ENCODE peak calls at places on chromosomes 16 and 17, in five cellular contexts. I, J, C, Z and A are unnamed samples.

GRCh38 chr17:74457146-74457819 is 9.2 kb upstream of the CD300A start:
- DNase-seq in I (no peak), J (no peak), C (peak), Z (peak), A (peak)

GRCh38 chr17:38451030-38451839 is 23.0 kb downstream of the ARHGAP23 start:
- DNase-seq in I (no peak), J (peak), C (no peak), Z (peak), A (no peak)

GRCh38 chr16:69526831-69527655 is 38.7 kb upstream of the NFAT5 start:
- DNase-seq in I (no peak), J (no peak), C (no peak), Z (no peak), A (no peak)

GRCh38 chr16:66150691-66151090 is 215.8 kb upstream of the CDH5 start:
- DNase-seq in I (no peak), J (no peak), C (no peak), Z (no peak), A (no peak)

GRCh38 chr17:30521766-30522165 is 44.6 kb downstream of the GOSR1 start:
- DNase-seq in I (no peak), J (no peak), C (no peak), Z (no peak), A (no peak)

GRCh38 chr17:62678214-62678919 is 50.9 kb downstream of the MRC2 start:
- DNase-seq in I (no peak), J (no peak), C (no peak), Z (no peak), A (no peak)

GRCh38 chr16:72384651-72385050 is 212.7 kb upstream of the PMFBP1 start:
- DNase-seq in I (no peak), J (no peak), C (no peak), Z (no peak), A (no peak)

GRCh38 chr17:83155128-83156081 is 76.0 kb downstream of the METRNL start:
- DNase-seq in I (no peak), J (no peak), C (no peak), Z (peak), A (no peak)

GRCh38 chr17:30375661-30376060 is 3.1 kb upstream of the CPD start:
- DNase-seq in I (no peak), J (no peak), C (no peak), Z (no peak), A (no peak)

GRCh38 chr16:88999457-89000206 is 22.6 kb upstream of the CBFA2T3 start:
- DNase-seq in I (no peak), J (no peak), C (no peak), Z (no peak), A (no peak)

GRCh38 chr16:70789231-70789926 is 11.6 kb downstream of the VAC14 start:
- DNase-seq in I (no peak), J (no peak), C (peak), Z (no peak), A (no peak)

GRCh38 chr16:69120096-69120664 is 12.2 kb downstream of the CHTF8 start:
- DNase-seq in I (no peak), J (no peak), C (no peak), Z (no peak), A (no peak)

GRCh38 chr17:56291226-56291805 is 138.0 kb downstream of the ANKFN1 start:
- DNase-seq in I (no peak), J (no peak), C (no peak), Z (peak), A (no peak)

GRCh38 chr17:10668771-10669170 is 11.7 kb upstream of the MYH3 start:
- DNase-seq in I (no peak), J (no peak), C (no peak), Z (peak), A (no peak)

GRCh38 chr16:6081320-6081976 is 983.9 kb upstream of the EEF2KMT start:
- DNase-seq in I (peak), J (peak), C (no peak), Z (no peak), A (no peak)

GRCh38 chr16:67460168-67460567 is 20.8 kb downstream of the ATP6V0D1 start:
- DNase-seq in I (no peak), J (no peak), C (no peak), Z (no peak), A (no peak)

GRCh38 chr16:67458121-67458641 is 22.8 kb downstream of the ATP6V0D1 start:
- DNase-seq in I (no peak), J (no peak), C (no peak), Z (no peak), A (no peak)

GRCh38 chr16:67459858-67460144 is 21.2 kb downstream of the ATP6V0D1 start:
- DNase-seq in I (no peak), J (no peak), C (no peak), Z (no peak), A (no peak)

GRCh38 chr16:67457611-67458010 is 23.3 kb downstream of the ATP6V0D1 start:
- DNase-seq in I (no peak), J (no peak), C (no peak), Z (no peak), A (no peak)

DNA sequence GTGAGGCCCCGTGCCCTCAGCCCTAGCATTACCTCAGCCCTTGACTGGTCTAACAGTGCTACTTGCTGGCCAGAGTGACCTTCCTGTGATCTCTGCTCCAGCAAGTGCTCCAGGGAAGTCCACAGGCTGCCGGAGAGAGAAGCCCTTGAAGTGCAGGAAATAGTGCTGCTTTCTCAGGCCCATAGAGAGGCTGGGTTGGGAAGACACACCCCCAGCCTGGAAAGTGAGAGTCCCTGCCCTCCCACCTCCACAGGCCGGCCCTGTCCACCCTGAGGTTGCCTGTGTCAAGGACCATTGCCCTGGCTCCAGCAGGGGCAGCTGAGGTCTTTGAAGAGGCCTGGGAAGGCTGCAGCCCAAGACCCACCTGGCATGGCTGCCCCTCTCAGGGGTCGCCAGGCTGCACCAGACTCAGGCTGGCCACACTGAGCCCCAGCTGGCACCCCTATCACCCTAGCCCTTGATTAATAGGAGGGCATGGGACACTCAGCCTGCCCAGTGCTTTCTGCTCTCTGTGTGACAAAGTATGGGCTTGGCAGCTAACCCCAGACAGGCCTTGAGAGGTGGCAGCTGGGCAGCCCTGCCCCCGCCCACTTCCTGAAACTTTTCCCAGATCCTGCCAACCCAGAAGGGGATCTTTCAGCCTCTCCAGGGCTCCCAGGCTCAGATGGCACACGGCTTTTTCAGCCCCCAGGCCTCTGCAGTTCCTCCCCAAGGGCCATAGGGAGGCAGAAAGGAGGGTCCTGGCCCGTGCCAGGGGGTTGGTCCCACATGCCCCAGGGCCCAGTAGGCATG is 21.7 kb downstream of the ATP6V0D1 start:
- DNase-seq in I (no peak), J (no peak), C (peak), Z (peak), A (peak)
- TF ChIP-seq POLR2AphosphoS5 in I (no peak), J (no peak), C (peak), Z (no peak), A (peak)

DNA sequence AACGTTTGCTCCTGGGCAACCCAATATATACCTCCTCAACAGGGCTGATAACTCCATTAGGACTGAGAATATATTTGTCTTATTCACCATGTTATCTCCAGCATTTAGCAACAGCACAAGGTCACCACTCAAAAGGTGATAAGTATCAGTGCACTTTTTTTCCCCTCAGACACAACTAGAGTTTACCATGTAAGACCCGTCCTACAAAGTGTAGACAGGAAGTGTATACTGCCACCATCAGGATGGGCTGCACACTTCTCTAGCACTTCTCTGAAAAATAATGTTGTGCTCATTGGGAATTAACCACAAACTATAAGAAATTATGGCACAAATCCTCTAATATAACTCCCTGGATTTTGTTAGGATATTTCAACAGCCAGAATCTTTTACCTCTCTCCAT is 5.7 kb upstream of the VAT1L start:
- DNase-seq in I (no peak), J (no peak), C (no peak), Z (no peak), A (no peak)
- TF ChIP-seq CTCF in I (no peak), J (peak), C (no peak), Z (peak), A (no peak)

DNA sequence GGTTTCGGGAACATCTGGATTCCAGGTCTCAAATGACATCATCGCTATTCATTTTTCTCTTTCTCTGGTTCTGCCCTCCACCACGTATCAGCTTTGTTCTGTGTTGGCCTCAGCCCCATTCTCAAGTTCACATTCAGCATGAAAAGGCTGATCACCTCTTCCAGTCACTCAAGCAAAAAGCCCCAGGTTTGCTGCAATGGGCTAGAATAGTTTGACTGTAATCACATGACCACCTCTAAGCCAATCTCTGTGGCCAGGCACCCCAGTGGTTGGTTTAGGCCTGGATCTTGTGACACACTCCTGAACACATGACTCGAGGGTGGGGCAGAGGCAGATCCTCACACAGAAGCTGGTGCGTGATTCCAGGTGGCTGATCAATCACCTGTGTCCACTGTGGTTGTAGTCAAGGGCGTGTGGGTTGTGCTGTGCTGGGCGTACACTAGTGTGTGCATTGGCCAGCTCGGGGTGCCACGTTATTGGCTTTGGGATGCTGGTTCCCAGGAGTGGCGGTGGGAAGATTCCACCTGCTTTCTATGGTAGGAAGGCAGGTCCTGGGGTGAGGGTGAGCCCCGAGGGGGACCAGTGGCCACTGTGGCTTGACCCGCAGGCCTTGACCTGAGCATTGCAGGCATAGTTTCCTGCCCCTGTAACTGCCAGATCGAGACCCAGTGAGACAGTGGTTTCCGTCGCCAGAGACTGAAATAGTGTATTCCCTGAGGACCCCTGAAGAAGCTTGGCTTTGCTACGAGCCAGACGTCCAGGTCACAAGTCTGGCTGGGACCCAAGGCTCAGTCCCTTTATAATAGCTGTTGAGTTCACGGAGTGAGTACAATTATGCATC is 12.0 kb downstream of the EEF2K start:
- DNase-seq in I (no peak), J (no peak), C (no peak), Z (no peak), A (no peak)
- TF ChIP-seq POLR2AphosphoS5 in I (no peak), J (no peak), C (no peak), Z (no peak), A (no peak)

DNA sequence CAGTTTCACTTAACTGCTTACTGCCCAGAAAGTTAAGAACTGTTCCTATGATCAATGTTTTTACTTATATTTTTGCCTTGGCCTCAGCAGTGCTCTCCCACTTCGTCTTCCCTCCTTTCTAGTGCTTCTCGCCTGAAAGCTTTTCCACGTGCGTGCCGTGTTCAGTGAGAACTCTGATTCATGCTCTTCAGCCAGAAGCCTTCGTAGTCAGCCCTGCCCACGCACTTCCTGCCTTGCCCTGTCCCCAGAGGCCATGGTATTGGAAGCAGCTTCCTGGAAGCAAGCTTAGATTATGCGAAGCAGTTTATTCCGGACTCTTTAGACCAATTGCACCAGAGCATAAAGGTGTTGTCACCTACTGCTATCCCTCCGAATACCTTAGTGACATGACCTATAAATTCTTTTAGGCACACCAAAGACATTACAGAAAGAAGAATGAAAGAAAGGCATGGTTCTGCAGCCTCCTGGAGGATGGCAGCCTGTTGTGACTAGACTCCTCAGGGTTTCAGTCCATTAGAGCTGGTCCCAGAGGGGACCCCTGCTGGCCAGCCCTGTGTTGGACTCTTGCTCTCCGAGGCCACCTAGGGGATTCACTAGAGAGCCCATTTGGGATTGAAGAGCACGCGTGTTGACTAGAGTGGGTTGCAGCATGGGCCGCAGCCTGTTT is 105.2 kb downstream of the RPTOR start:
- DNase-seq in I (no peak), J (peak), C (no peak), Z (peak), A (no peak)
- TF ChIP-seq CTCF in I (no peak), J (peak), C (no peak), Z (peak), A (no peak)

GRCh38 chr16:1826691-1827573 is at the start of the genes FAHD1 and HAGH:
- DNase-seq in I (peak), J (peak), C (peak), Z (peak), A (peak)
- TF ChIP-seq POLR2AphosphoS5 in I (peak), J (peak), C (peak), Z (peak), A (peak)

DNA sequence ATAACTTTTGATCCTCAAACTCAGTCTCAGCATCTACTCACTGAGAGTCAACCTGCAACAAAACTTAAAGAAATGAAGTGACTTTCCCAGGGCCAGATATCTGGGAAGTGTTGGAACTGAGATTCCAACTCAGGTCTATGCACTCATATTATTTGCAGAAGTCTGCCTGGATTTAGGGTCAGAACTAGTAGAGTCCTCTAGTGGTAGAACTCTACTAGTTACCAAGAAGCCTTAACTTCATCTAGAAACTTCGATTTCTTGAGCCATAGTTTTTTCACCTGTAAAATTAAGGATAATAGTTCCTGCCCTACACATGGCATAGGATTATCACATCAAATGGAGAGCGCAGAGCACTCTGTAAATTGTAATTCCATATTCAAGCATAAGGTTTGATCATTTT is 23.4 kb upstream of the KRT24 start:
- DNase-seq in I (no peak), J (no peak), C (no peak), Z (no peak), A (no peak)
- TF ChIP-seq CTCF in I (no peak), J (peak), C (no peak), Z (no peak), A (peak)

DNA sequence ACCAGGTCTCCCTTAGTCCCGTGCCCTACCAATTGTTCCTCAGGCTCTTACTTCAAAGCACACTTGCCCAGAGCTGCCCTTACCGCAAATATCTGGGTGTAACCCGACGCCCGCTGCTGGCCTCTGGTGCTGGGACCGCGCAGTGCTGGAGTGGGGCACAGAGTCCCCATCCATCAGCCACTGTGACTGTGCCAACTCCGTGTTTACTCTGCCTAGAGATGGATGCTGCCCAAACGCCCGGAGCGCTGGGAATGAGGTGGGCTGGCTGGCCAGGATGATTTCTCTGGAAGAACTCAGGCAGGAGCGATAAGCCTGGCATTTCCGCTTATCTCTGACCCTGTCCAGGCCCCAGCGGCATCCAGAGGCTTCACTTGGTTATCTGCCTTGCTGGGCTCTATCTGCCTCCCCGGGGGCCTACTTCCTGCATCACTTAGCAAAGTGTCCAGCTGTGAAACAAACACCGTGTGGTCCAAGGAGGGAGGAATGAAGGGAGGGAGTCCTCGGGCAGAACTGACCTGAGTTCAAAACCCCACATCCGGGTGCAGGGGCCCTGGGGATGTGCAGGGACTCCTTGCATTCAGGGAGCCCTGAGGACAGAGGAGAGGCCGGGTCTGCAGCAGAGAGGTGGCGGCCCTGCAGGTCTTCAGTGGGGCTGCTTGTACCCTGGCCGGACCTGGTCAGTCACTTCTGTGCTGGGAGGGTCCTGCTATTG is 9.4 kb upstream of the MYLK3 start:
- DNase-seq in I (no peak), J (no peak), C (peak), Z (no peak), A (peak)
- TF ChIP-seq POLR2AphosphoS5 in I (no peak), J (no peak), C (no peak), Z (no peak), A (no peak)